ENCODE peak calls at places on chromosomes 16 and 17, in seven cellular contexts. W is T-helper 1 cell, V is nucleus accumbens, U is fibroblast of the conjunctiva, J is ELR, T is T-helper 17 cell, Q is ureter. G is an unnamed sample.

GRCh38 chr17:28347261-28347891 is 10.0 kb downstream of the POLDIP2 start:
- DNase-seq in J (peak; percentile 97), T (no peak), V (no peak), U (peak; percentile 61), W (no peak), Q (no peak), G (no peak)

GRCh38 chr16:87958632-87959031 is 7.4 kb downstream of the BANP start:
- DNase-seq in Q (no peak), T (no peak), U (no peak), J (no peak), W (no peak), V (no peak), G (no peak)

GRCh38 chr17:38579934-38580333 is 25.8 kb downstream of the SRCIN1 start:
- DNase-seq in W (no peak), V (peak; percentile 55), Q (no peak), J (peak; percentile 64), U (peak; percentile 22), T (no peak), G (no peak)

GRCh38 chr16:11429823-11430222 is 84.6 kb downstream of the RMI2 start:
- DNase-seq in W (no peak), J (no peak), Q (no peak), V (no peak), U (no peak), T (no peak), G (peak; percentile 56)

GRCh38 chr16:2879854-2880508 is 3.0 kb upstream of the FLYWCH2 start:
- DNase-seq in T (no peak), J (no peak), U (no peak), Q (no peak), W (no peak), V (no peak), G (no peak)

GRCh38 chr17:79852748-79853147 is 13.5 kb upstream of the CBX4 start:
- DNase-seq in V (no peak), J (peak; percentile 41), U (no peak), Q (no peak), W (no peak), T (no peak), G (no peak)

GRCh38 chr17:15261818-15262290 is 3.3 kb downstream of the PMP22 start:
- DNase-seq in U (no peak), T (no peak), J (peak; percentile 39), W (no peak), V (no peak), Q (no peak), G (no peak)

GRCh38 chr17:2883544-2884203 is 87.4 kb downstream of the RAP1GAP2 start:
- DNase-seq in U (no peak), J (peak; percentile 12), W (no peak), Q (no peak), V (no peak), T (no peak), G (no peak)

GRCh38 chr16:82730901-82731300 is 104.1 kb downstream of the CDH13 start:
- DNase-seq in J (no peak), U (peak; percentile 6), V (no peak), T (no peak), Q (no peak), W (no peak), G (no peak)

GRCh38 chr17:12445331-12445730 is 220.4 kb upstream of the MYOCD start:
- DNase-seq in J (peak; percentile 0), Q (no peak), W (no peak), V (no peak), U (no peak), T (no peak), G (no peak)

GRCh38 chr16:85861095-85861825 is 37.7 kb upstream of the IRF8 start:
- DNase-seq in T (no peak), J (no peak), W (no peak), U (no peak), V (no peak), Q (peak; percentile 34), G (peak; percentile 45)

GRCh38 chr16:4795181-4795827 is at the start of gene SMIM22:
- DNase-seq in V (peak; percentile 9), J (no peak), Q (peak; percentile 72), T (no peak), U (no peak), W (no peak), G (peak; percentile 81)

GRCh38 chr17:50944054-50944901 is 78.1 kb upstream of the TOB1 start:
- DNase-seq in U (no peak), J (peak; percentile 78), V (peak; percentile 82), W (peak; percentile 70), Q (peak; percentile 92), T (peak; percentile 66), G (peak; percentile 92)

GRCh38 chr17:74785096-74785980 is 9.2 kb upstream of the NAT9 start:
- DNase-seq in J (no peak), U (no peak), Q (no peak), W (no peak), T (no peak), V (no peak), G (no peak)

GRCh38 chr16:28181557-28181914 is 30.2 kb downstream of the XPO6 start:
- DNase-seq in V (no peak), Q (no peak), T (no peak), U (peak; percentile 77), J (peak; percentile 96), W (no peak), G (peak; percentile 50)

GRCh38 chr16:89095401-89095974 is 1.8 kb downstream of the ACSF3 start:
- DNase-seq in T (no peak), V (no peak), Q (no peak), J (no peak), W (no peak), U (no peak), G (peak; percentile 53)

GRCh38 chr17:19719365-19720209 is 3.2 kb upstream of the SLC47A2 start:
- DNase-seq in V (no peak), U (no peak), Q (no peak), T (no peak), W (no peak), J (peak; percentile 13), G (no peak)